ENCODE peak calls at places on chromosome 22, in six cellular contexts. F, Q, G, J, L and N are unnamed samples.
A peak's percentile ranks its signal among the peaks of the same experiment; 100 is the strongest.

GRCh38 chr22:47301820-47302475 is 539.5 kb downstream of the TBC1D22A start:
- DNase-seq in F (no peak), Q (no peak), G (no peak), J (no peak), L (no peak), N (no peak)

GRCh38 chr22:33921576-33922181 is 1.4 kb upstream of the LARGE1 start:
- DNase-seq in F (peak; percentile 92), Q (peak; percentile 84), G (no peak), J (no peak), L (peak; percentile 29), N (no peak)

GRCh38 chr22:29555065-29555644 is 1.6 kb upstream of the THOC5 start:
- DNase-seq in F (no peak), Q (no peak), G (no peak), J (no peak), L (no peak), N (no peak)

GRCh38 chr22:35837328-35837727 is 119.7 kb downstream of the APOL5 start:
- DNase-seq in F (no peak), Q (no peak), G (no peak), J (no peak), L (no peak), N (no peak)

GRCh38 chr22:19728271-19728670 is 4.9 kb downstream of the GP1BB start:
- DNase-seq in F (no peak), Q (no peak), G (no peak), J (no peak), L (no peak), N (no peak)

GRCh38 chr22:39954584-39955055 is 5.6 kb upstream of the TMA7B start:
- DNase-seq in F (no peak), Q (no peak), G (no peak), J (no peak), L (peak; percentile 46), N (no peak)

GRCh38 chr22:47396105-47396504 is 633.7 kb downstream of the TBC1D22A start:
- DNase-seq in F (no peak), Q (no peak), G (no peak), J (no peak), L (no peak), N (no peak)

GRCh38 chr22:33792837-33793236 is 127.4 kb downstream of the LARGE1 start:
- DNase-seq in F (no peak), Q (no peak), G (no peak), J (no peak), L (no peak), N (no peak)

GRCh38 chr22:36258750-36259619 is 6.1 kb downstream of the APOL1 start:
- DNase-seq in F (peak; percentile 56), Q (no peak), G (peak; percentile 70), J (no peak), L (no peak), N (no peak)

GRCh38 chr22:36339171-36340065 is 48.3 kb downstream of the MYH9 start:
- DNase-seq in F (no peak), Q (no peak), G (no peak), J (no peak), L (no peak), N (no peak)

GRCh38 chr22:43848366-43849171 is 13.7 kb downstream of the SULT4A1 start:
- DNase-seq in F (no peak), Q (peak; percentile 56), G (no peak), J (no peak), L (no peak), N (peak; percentile 4)

GRCh38 chr22:49530671-49531532 is 296.8 kb downstream of the BRD1 start:
- DNase-seq in F (no peak), Q (no peak), G (no peak), J (no peak), L (no peak), N (no peak)

GRCh38 chr22:23098230-23098705 is 27.9 kb downstream of the GNAZ start:
- DNase-seq in F (no peak), Q (no peak), G (no peak), J (no peak), L (no peak), N (no peak)

GRCh38 chr22:42353883-42354727 is 78.1 kb downstream of the NFAM1 start:
- DNase-seq in F (no peak), Q (peak; percentile 77), G (no peak), J (no peak), L (no peak), N (no peak)

GRCh38 chr22:42358643-42359558 is 73.3 kb downstream of the NFAM1 start:
- DNase-seq in F (no peak), Q (no peak), G (no peak), J (no peak), L (no peak), N (no peak)

GRCh38 chr22:42357634-42358296 is 74.4 kb downstream of the NFAM1 start:
- DNase-seq in F (no peak), Q (no peak), G (no peak), J (no peak), L (no peak), N (no peak)

GRCh38 chr22:42357221-42357620 is 75.0 kb downstream of the NFAM1 start:
- DNase-seq in F (no peak), Q (no peak), G (no peak), J (no peak), L (no peak), N (no peak)

DNA sequence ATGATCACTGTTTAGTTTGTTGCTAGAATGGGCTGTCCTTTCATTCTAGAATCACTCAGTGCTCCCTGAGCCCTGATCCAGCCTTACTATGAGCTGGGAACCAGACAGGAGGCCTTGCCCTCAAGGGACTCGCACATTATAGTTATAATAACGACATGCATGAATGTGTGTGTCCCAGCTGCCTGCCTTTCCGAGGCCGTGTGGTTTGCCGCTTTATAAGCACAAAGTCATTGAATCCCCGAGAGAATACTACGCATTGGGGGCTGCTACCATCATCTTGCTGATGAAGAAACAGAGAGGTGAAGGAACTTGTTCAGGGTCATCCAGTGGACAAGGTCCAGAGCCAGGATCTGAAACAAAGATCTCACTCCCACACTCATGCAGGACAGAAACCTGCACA is 75.7 kb downstream of the NFAM1 start:
- DNase-seq in F (no peak), Q (no peak), G (no peak), J (peak; percentile 31), L (no peak), N (no peak)
- TF ChIP-seq CTCF in F (no peak), Q (no peak), G (no peak), J (no peak), L (no peak), N (no peak)

GRCh38 chr22:17198188-17199130 is 20.8 kb downstream of the ADA2 start:
- DNase-seq in F (peak; percentile 92), Q (no peak), G (peak; percentile 35), J (no peak), L (no peak), N (no peak)

GRCh38 chr22:17205432-17205831 is 13.8 kb downstream of the ADA2 start:
- DNase-seq in F (no peak), Q (no peak), G (no peak), J (no peak), L (no peak), N (no peak)

GRCh38 chr22:17199131-17199731 is 20.0 kb downstream of the ADA2 start:
- DNase-seq in F (peak; percentile 77), Q (peak; percentile 77), G (no peak), J (no peak), L (no peak), N (no peak)

DNA sequence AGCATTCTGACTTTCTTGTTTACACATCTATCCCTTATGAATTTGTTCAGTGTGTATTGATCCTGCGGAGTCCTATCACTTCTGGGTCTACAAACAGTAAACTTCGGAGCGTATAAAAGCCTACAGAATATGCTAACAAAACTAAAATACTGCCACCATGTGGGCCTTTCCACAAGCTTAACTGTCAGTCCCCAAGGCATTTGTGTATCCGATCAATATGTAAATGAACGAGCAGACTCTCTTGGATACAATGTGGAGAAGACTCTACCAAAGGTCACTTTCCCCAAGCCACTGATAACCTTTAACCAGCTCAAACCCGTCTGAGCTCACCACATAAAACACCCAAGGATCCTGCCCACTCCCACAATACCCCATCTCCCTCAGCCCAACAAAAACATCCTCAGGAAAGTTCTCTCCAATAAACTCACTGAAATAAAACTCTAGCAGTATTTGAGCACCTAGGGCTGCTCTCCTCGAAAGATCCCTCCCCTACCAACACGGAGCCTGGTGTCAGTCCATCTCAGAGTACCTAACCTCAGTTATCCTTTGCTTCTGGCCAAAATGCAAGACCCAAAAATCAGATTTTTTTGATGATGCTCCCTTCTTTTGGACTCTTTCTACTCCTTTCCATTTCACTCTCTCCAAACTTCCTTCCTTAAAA is 17.8 kb downstream of the ADA2 start:
- DNase-seq in F (no peak), Q (no peak), G (peak; percentile 30), J (no peak), L (peak; percentile 53), N (no peak)
- TF ChIP-seq SIN3A in F (no peak), Q (no peak), G (no peak), J (no peak), L (no peak), N (no peak)

GRCh38 chr22:26825960-26826359 is 168.6 kb downstream of the MIAT start:
- DNase-seq in F (no peak), Q (no peak), G (no peak), J (no peak), L (no peak), N (no peak)

GRCh38 chr22:26823966-26824365 is 166.6 kb downstream of the MIAT start:
- DNase-seq in F (no peak), Q (no peak), G (no peak), J (no peak), L (no peak), N (no peak)

GRCh38 chr22:26826431-26826935 is 169.1 kb downstream of the MIAT start:
- DNase-seq in F (no peak), Q (no peak), G (no peak), J (no peak), L (no peak), N (no peak)

GRCh38 chr22:26828311-26828710 is 170.9 kb downstream of the MIAT start:
- DNase-seq in F (no peak), Q (no peak), G (no peak), J (no peak), L (no peak), N (no peak)
- TF ChIP-seq RAD21 in F (no peak), Q (no peak), G (no peak), J (no peak), L (no peak), N (no peak)

GRCh38 chr22:31818481-31819392 is 64.9 kb downstream of the DEPDC5 start:
- DNase-seq in F (no peak), Q (no peak), G (peak; percentile 9), J (no peak), L (no peak), N (no peak)
- TF ChIP-seq CTCF in F (peak; percentile 42), Q (no peak), G (peak; percentile 31), J (no peak), L (no peak), N (peak; percentile 24)

GRCh38 chr22:46043816-46044717 is 67.1 kb upstream of the WNT7B start:
- DNase-seq in F (peak; percentile 64), Q (no peak), G (no peak), J (no peak), L (no peak), N (no peak)
- TF ChIP-seq SIN3A in F (no peak), Q (no peak), G (no peak), J (no peak), L (no peak), N (no peak)